ENCODE peak calls at places on chromosome 17, in six cellular contexts. R is PC-3; Y is T-helper 17 cell; O is germinal center; F is activated CD4-positive, alpha-beta memory T cell treated with anti-CD3 and anti-CD28 coated beads, Interleukin-2, amount 10 ng/mL, durations not matched to agents 7 days and 5 days; C is NCI-H1436. K is an unnamed sample.

GRCh38 chr17:10041287-10041612 is 136.2 kb upstream of the RCVRN start:
- DNase-seq in F (no peak), O (no peak), R (no peak), C (no peak), Y (no peak), K (no peak)

GRCh38 chr17:81706232-81706611 is 3.1 kb downstream of the MRPL12 start:
- DNase-seq in O (no peak), Y (no peak), R (no peak), F (no peak), C (no peak), K (no peak)

GRCh38 chr17:42766124-42766523 is 5.1 kb downstream of the RAMP2 start:
- DNase-seq in C (no peak), Y (no peak), F (no peak), R (no peak), O (no peak), K (no peak)

GRCh38 chr17:60941028-60941427 is 263.4 kb downstream of the BCAS3 start:
- DNase-seq in C (no peak), F (no peak), R (no peak), Y (no peak), O (no peak), K (no peak)

GRCh38 chr17:60840456-60840855 is 162.8 kb downstream of the BCAS3 start:
- DNase-seq in O (no peak), R (no peak), F (no peak), C (no peak), Y (no peak), K (no peak)

GRCh38 chr17:78883090-78883532 is 19.9 kb downstream of the CEP295NL start:
- DNase-seq in O (no peak), F (no peak), Y (no peak), R (peak), C (no peak), K (no peak)

GRCh38 chr17:44807817-44808155 is 22.3 kb downstream of the GJC1 start:
- DNase-seq in C (no peak), O (no peak), R (no peak), F (no peak), Y (no peak), K (no peak)

GRCh38 chr17:15910791-15911190 is 34.1 kb upstream of the ADORA2B start:
- DNase-seq in Y (no peak), O (no peak), F (no peak), C (no peak), R (peak), K (no peak)

GRCh38 chr17:76805319-76805718 is 62.9 kb upstream of the MGAT5B start:
- DNase-seq in O (no peak), Y (no peak), C (no peak), R (peak), F (no peak), K (no peak)

GRCh38 chr17:55690105-55690508 is 32.6 kb downstream of the TMEM100 start:
- DNase-seq in C (no peak), Y (no peak), R (no peak), O (no peak), F (no peak), K (no peak)

GRCh38 chr17:82003411-82004381 is 19.0 kb downstream of the CENPX start:
- DNase-seq in O (no peak), F (no peak), C (no peak), Y (no peak), R (peak), K (peak)

GRCh38 chr17:62807812-62808575 is at the start of gene MARCHF10:
- DNase-seq in F (no peak), Y (no peak), C (peak), O (peak), R (peak), K (no peak)

GRCh38 chr17:17114592-17115225 is 72.5 kb downstream of the MPRIP start:
- DNase-seq in C (no peak), O (no peak), R (no peak), F (no peak), Y (no peak), K (no peak)

GRCh38 chr17:42362245-42362961 is 25.8 kb downstream of the STAT3 start:
- DNase-seq in Y (no peak), O (no peak), F (no peak), R (no peak), C (peak), K (no peak)

GRCh38 chr17:44408786-44409185 is 19.3 kb upstream of the ITGA2B start:
- DNase-seq in Y (no peak), F (no peak), O (no peak), C (no peak), R (no peak), K (no peak)

GRCh38 chr17:12222392-12222791 is 201.7 kb downstream of the MAP2K4 start:
- DNase-seq in C (no peak), Y (no peak), O (no peak), R (no peak), F (no peak), K (no peak)

GRCh38 chr17:40023590-40024292 is 8.5 kb downstream of the CSF3 start:
- DNase-seq in C (no peak), R (peak), Y (no peak), F (no peak), O (no peak), K (no peak)

GRCh38 chr17:29927546-29927945 is 2.5 kb downstream of the SSH2 start:
- DNase-seq in C (no peak), O (no peak), Y (no peak), R (no peak), F (no peak), K (no peak)

GRCh38 chr17:77741109-77741508 is 217.4 kb upstream of the TNRC6C start:
- DNase-seq in R (peak), Y (peak), C (no peak), O (peak), F (peak), K (peak)

GRCh38 chr17:78137392-78138203 is 7.0 kb downstream of the TMC8 start:
- DNase-seq in C (no peak), Y (no peak), R (no peak), F (peak), O (peak), K (peak)

GRCh38 chr17:80996422-80997305 is 5.0 kb downstream of the CHMP6 start:
- DNase-seq in F (no peak), O (no peak), Y (no peak), R (no peak), C (no peak), K (no peak)

GRCh38 chr17:19018600-19018950 is 14.0 kb upstream of the FAM83G start:
- DNase-seq in Y (no peak), F (no peak), O (no peak), R (no peak), C (no peak), K (no peak)

GRCh38 chr17:20010099-20010863 is 1.1 kb downstream of the SPECC1 start:
- DNase-seq in R (peak), C (peak), Y (no peak), F (no peak), O (no peak), K (no peak)

GRCh38 chr17:31533546-31534155 is 142.2 kb downstream of the RAB11FIP4 start:
- DNase-seq in O (peak), F (no peak), Y (no peak), C (peak), R (peak), K (peak)

GRCh38 chr17:22507823-22508222 is 815.5 kb downstream of the KCNJ18 start:
- DNase-seq in F (no peak), R (peak), Y (no peak), C (no peak), O (no peak), K (no peak)

GRCh38 chr17:4497101-4497824 is 1.4 kb upstream of the SPNS2 start:
- DNase-seq in Y (no peak), C (no peak), O (peak), F (no peak), R (peak), K (no peak)

GRCh38 chr17:60439501-60439900 is 17.2 kb downstream of the CHCT1 start:
- DNase-seq in Y (no peak), F (no peak), R (no peak), O (no peak), C (no peak), K (no peak)